ENCODE peak calls at places on chromosomes 4 and X, in four cellular contexts. One of them, this sample, is unnamed.

GRCh38 chr4:137370699-137371098 is 161.6 kb downstream of the PCDH18 start:
- DNase-seq in EL: no peak
- DNase-seq in GM13977: no peak
- DNase-seq in mesenteric fat pad: no peak
- DNase-seq in this sample: no peak

GRCh38 chr4:7902101-7902553 is 37.5 kb downstream of the AFAP1 start:
- DNase-seq in EL: no peak
- DNase-seq in GM13977: no peak
- DNase-seq in mesenteric fat pad: no peak
- DNase-seq in this sample: no peak

GRCh38 chr4:26860922-26861433 is 337 bp downstream of the STIM2 start:
- DNase-seq in EL: peak; percentile 62
- DNase-seq in GM13977: peak; percentile 42
- DNase-seq in mesenteric fat pad: no peak
- DNase-seq in this sample: peak; percentile 40

GRCh38 chrX:122363112-122363511 is 821.0 kb upstream of the GRIA3 start:
- DNase-seq in EL: no peak
- DNase-seq in GM13977: no peak
- DNase-seq in mesenteric fat pad: peak; percentile 68
- DNase-seq in this sample: no peak

GRCh38 chr4:139978692-139979091 is 175.3 kb downstream of the MAML3 start:
- DNase-seq in EL: no peak
- DNase-seq in GM13977: peak; percentile 48
- DNase-seq in mesenteric fat pad: no peak
- DNase-seq in this sample: no peak

GRCh38 chrX:120315776-120316175 is 4.5 kb upstream of the TMEM255A start:
- DNase-seq in EL: no peak
- DNase-seq in GM13977: no peak
- DNase-seq in mesenteric fat pad: no peak
- DNase-seq in this sample: no peak

GRCh38 chrX:41761702-41762101 is 37.7 kb downstream of the GPR82 start:
- DNase-seq in EL: no peak
- DNase-seq in GM13977: no peak
- DNase-seq in mesenteric fat pad: no peak
- DNase-seq in this sample: no peak

GRCh38 chr4:112978691-112979472 is 70.6 kb upstream of the ANK2 start:
- DNase-seq in EL: peak; percentile 79
- DNase-seq in GM13977: no peak
- DNase-seq in mesenteric fat pad: no peak
- DNase-seq in this sample: peak; percentile 61

GRCh38 chrX:109847257-109848187 is 114.5 kb upstream of the ACSL4 start:
- DNase-seq in EL: peak; percentile 84
- DNase-seq in GM13977: no peak
- DNase-seq in mesenteric fat pad: no peak
- DNase-seq in this sample: peak; percentile 93

GRCh38 chr4:100348472-100348871 is 158.2 kb upstream of the DDIT4L start:
- DNase-seq in EL: peak; percentile 75
- DNase-seq in GM13977: no peak
- DNase-seq in mesenteric fat pad: no peak
- DNase-seq in this sample: peak; percentile 88

GRCh38 chr4:128525939-128526630 is 238.5 kb upstream of the PGRMC2 start:
- DNase-seq in EL: no peak
- DNase-seq in GM13977: no peak
- DNase-seq in mesenteric fat pad: no peak
- DNase-seq in this sample: no peak

GRCh38 chr4:177001271-177002175 is 208.8 kb upstream of the VEGFC start:
- DNase-seq in EL: peak; percentile 56
- DNase-seq in GM13977: no peak
- DNase-seq in mesenteric fat pad: no peak
- DNase-seq in this sample: peak; percentile 80

GRCh38 chrX:53729756-53730155 is 43.2 kb upstream of the HUWE1 start:
- DNase-seq in EL: peak; percentile 13
- DNase-seq in GM13977: no peak
- DNase-seq in mesenteric fat pad: no peak
- DNase-seq in this sample: no peak

GRCh38 chr4:90113881-90114457 is 13.2 kb upstream of the CCSER1 start:
- DNase-seq in EL: no peak
- DNase-seq in GM13977: no peak
- DNase-seq in mesenteric fat pad: no peak
- DNase-seq in this sample: no peak

GRCh38 chr4:128286474-128287158 is 997 bp downstream of the PGRMC2 start:
- DNase-seq in EL: peak; percentile 56
- DNase-seq in GM13977: peak; percentile 67
- DNase-seq in mesenteric fat pad: no peak
- DNase-seq in this sample: peak; percentile 40

GRCh38 chr4:106318511-106318910 is 2.2 kb downstream of the AIMP1 start:
- DNase-seq in EL: no peak
- DNase-seq in GM13977: no peak
- DNase-seq in mesenteric fat pad: no peak
- DNase-seq in this sample: no peak

GRCh38 chr4:26015133-26015651 is 101.2 kb downstream of the SMIM20 start:
- DNase-seq in EL: peak; percentile 99
- DNase-seq in GM13977: no peak
- DNase-seq in mesenteric fat pad: no peak
- DNase-seq in this sample: peak; percentile 36

GRCh38 chrX:73668779-73669178 is 105.8 kb downstream of the CHIC1 start:
- DNase-seq in EL: no peak
- DNase-seq in GM13977: no peak
- DNase-seq in mesenteric fat pad: no peak
- DNase-seq in this sample: peak; percentile 48

GRCh38 chrX:13658602-13659001 is 5.7 kb downstream of the TCEANC start:
- DNase-seq in EL: peak; percentile 42
- DNase-seq in GM13977: peak; percentile 38
- DNase-seq in mesenteric fat pad: no peak
- DNase-seq in this sample: no peak

GRCh38 chrX:1554469-1555210 is 17.7 kb upstream of the P2RY8 start:
- DNase-seq in EL: no peak
- DNase-seq in GM13977: no peak
- DNase-seq in mesenteric fat pad: peak; percentile 85
- DNase-seq in this sample: no peak

GRCh38 chrX:3712870-3713224 is 602 bp downstream of the PRKX start:
- DNase-seq in EL: no peak
- DNase-seq in GM13977: no peak
- DNase-seq in mesenteric fat pad: peak; percentile 90
- DNase-seq in this sample: no peak

GRCh38 chrX:129845616-129846190 is 2.0 kb upstream of the ZDHHC9 start:
- DNase-seq in EL: no peak
- DNase-seq in GM13977: no peak
- DNase-seq in mesenteric fat pad: no peak
- DNase-seq in this sample: no peak

GRCh38 chrX:79078114-79078513 is 66.4 kb upstream of the GPR174 start:
- DNase-seq in EL: no peak
- DNase-seq in GM13977: no peak
- DNase-seq in mesenteric fat pad: no peak
- DNase-seq in this sample: no peak